ENCODE peak calls at places on chromosome 2, in nine cellular contexts. P is AG04450; J is left ventricle myocardium inferior; I is K562; Q is coronary artery; B is GM12878; E is ovary; X is dorsolateral prefrontal cortex; L is CD4-positive, alpha-beta T cell. D is an unnamed sample.

GRCh38 chr2:11578081-11578948 is 44.5 kb downstream of the GREB1 start:
- DNase-seq in L (no peak), P (no peak), X (no peak), Q (no peak), I (no peak), E (peak), J (no peak), B (no peak), D (no peak)

GRCh38 chr2:1704606-1705556 is 39.4 kb downstream of the PXDN start:
- DNase-seq in B (no peak), Q (no peak), J (no peak), X (no peak), L (no peak), P (no peak), I (no peak), E (no peak), D (no peak)

GRCh38 chr2:18410543-18410942 is 149.9 kb downstream of the RDH14 start:
- DNase-seq in X (no peak), L (no peak), Q (no peak), P (no peak), E (no peak), B (no peak), I (no peak), J (no peak), D (no peak)

GRCh38 chr2:236309669-236310029 is 45.4 kb upstream of the ASB18 start:
- DNase-seq in P (no peak), Q (no peak), J (no peak), E (no peak), B (no peak), X (peak), I (peak), L (no peak), D (peak)

GRCh38 chr2:43319541-43319940 is 93.1 kb upstream of the ZFP36L2 start:
- DNase-seq in P (no peak), E (no peak), J (no peak), L (no peak), Q (no peak), I (no peak), X (no peak), B (no peak), D (no peak)

GRCh38 chr2:16608661-16609643 is 56.7 kb downstream of the CYRIA start:
- DNase-seq in E (peak), J (peak), P (peak), L (peak), I (peak), B (peak), X (peak), Q (peak), D (peak)

GRCh38 chr2:213234641-213235040 is 49.6 kb upstream of the SPAG16 start:
- DNase-seq in E (no peak), B (no peak), L (no peak), Q (no peak), J (no peak), X (no peak), P (no peak), I (no peak), D (no peak)

GRCh38 chr2:230812041-230812440 is 52.7 kb upstream of the ITM2C start:
- DNase-seq in E (no peak), X (no peak), Q (no peak), L (no peak), J (no peak), P (no peak), I (no peak), B (no peak), D (no peak)

GRCh38 chr2:66574701-66575624 is 140.0 kb downstream of the MEIS1 start:
- DNase-seq in P (peak), X (peak), B (no peak), L (no peak), J (peak), I (peak), Q (peak), E (peak), D (peak)

GRCh38 chr2:73043279-73043678 is 28.2 kb downstream of the SFXN5 start:
- DNase-seq in P (no peak), X (peak), E (no peak), I (no peak), L (no peak), B (no peak), Q (no peak), J (no peak), D (no peak)

GRCh38 chr2:101986804-101987740 is 4.7 kb upstream of the IL1R2 start:
- DNase-seq in P (no peak), B (no peak), E (no peak), Q (no peak), X (no peak), J (no peak), I (no peak), L (no peak), D (no peak)

GRCh38 chr2:159090514-159091201 is 122.2 kb downstream of the TANC1 start:
- DNase-seq in B (peak), P (no peak), X (no peak), J (no peak), Q (no peak), L (no peak), I (no peak), E (no peak), D (peak)

GRCh38 chr2:37324786-37325624 is at the start of gene PRKD3:
- DNase-seq in X (no peak), J (peak), B (no peak), I (peak), Q (peak), L (peak), E (peak), P (no peak), D (peak)

GRCh38 chr2:113309655-113310387 is 31.1 kb upstream of the PAX8 start:
- DNase-seq in P (no peak), I (no peak), E (no peak), J (no peak), Q (no peak), L (no peak), X (no peak), B (no peak), D (no peak)

GRCh38 chr2:47359375-47359868 is 43.5 kb upstream of the MSH2 start:
- DNase-seq in B (no peak), E (no peak), X (no peak), I (peak), Q (no peak), J (no peak), P (no peak), L (no peak), D (no peak)

GRCh38 chr2:47650001-47650535 is 132.9 kb upstream of the MSH6 start:
- DNase-seq in Q (no peak), X (no peak), E (no peak), L (no peak), B (no peak), I (no peak), J (no peak), P (no peak), D (no peak)

GRCh38 chr2:223576873-223577272 is 25.3 kb downstream of the SCG2 start:
- DNase-seq in B (no peak), Q (no peak), J (no peak), L (no peak), I (peak), E (no peak), X (no peak), P (peak), D (peak)

GRCh38 chr2:140791802-140792201 is 1339.0 kb downstream of the LRP1B start:
- DNase-seq in I (no peak), X (no peak), E (no peak), P (no peak), J (no peak), Q (no peak), L (no peak), B (no peak), D (no peak)

GRCh38 chr2:74511104-74511989 is 2.9 kb upstream of the TLX2 start:
- DNase-seq in J (no peak), X (no peak), P (no peak), I (no peak), E (no peak), B (no peak), L (no peak), Q (no peak), D (no peak)

GRCh38 chr2:24360050-24360962 is at the start of gene ITSN2:
- DNase-seq in Q (peak), L (peak), P (no peak), I (peak), E (peak), J (peak), B (peak), X (peak), D (peak)

GRCh38 chr2:233764264-233764663 is 4.2 kb downstream of the UGT1A1 start:
- DNase-seq in B (no peak), L (no peak), X (no peak), E (no peak), P (peak), J (no peak), Q (no peak), I (no peak), D (peak)

GRCh38 chr2:42567806-42568429 is 514 bp upstream of the MTA3 start:
- DNase-seq in L (peak), Q (peak), J (no peak), E (peak), P (no peak), B (peak), X (peak), I (peak), D (no peak)

GRCh38 chr2:7625392-7626138 is 708.4 kb downstream of the RNF144A start:
- DNase-seq in B (peak), X (no peak), J (no peak), L (no peak), E (no peak), I (no peak), Q (no peak), P (no peak), D (no peak)

DNA sequence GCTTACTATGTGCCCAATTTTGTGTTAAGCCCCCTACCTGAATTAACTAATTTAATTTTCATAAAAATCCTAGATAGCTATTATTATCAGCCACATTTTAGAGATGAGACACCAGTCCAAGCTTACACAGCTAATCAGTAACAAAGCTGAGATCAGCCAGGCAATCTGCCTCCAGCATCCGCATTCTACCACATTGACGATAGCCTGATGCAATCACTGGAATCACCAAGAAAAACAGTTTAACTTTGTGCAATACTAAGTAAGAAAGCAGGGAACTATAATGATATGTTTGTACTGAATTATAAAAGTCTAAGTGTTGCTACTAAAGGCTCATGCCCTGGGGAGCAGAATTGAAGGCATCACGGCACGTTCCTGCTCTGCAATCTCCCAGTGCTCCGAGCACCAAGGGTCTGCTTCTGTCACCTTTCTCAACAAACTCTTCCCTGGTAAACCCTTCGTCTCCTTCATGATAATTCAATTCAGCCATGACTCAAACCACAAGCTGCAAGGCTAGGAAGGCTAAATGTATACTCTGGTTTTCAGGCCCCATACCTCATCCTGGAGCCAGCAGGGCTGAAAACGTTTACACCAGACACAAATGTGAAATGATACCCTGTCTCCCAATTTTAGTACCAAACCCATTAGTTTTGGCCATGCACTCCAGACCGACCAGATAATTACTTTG is 19.4 kb downstream of the KANSL3 start:
- DNase-seq in X (no peak), J (no peak), B (no peak), Q (no peak), L (no peak), E (no peak), I (no peak), P (no peak), D (peak)
- H3K27ac ChIP-seq in X (no peak), J (no peak), B (no peak), Q (peak), L (no peak), E (no peak), I (no peak), P (peak), D (no peak)

DNA sequence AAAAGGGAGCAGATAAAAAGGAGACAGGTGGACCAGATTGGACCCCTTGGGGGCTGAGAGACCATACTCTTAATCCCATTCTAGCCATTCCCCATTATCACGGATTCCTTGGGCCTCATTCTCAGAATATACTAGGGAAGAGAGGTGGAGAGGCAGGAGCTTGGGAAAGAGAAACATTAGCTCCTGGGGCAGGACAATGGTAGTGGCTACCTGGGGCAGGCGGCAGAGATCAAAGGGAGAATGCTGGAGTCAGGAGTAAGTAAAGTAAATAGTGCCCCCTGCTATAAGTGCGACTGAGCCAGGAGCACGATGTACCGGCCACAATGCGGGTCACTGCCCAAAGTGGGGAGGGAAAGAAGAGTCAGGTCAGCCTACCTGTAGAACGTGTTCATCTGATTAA is 20.4 kb upstream of the IHH start:
- DNase-seq in P (no peak), X (no peak), I (no peak), L (no peak), B (no peak), Q (no peak), E (no peak), J (no peak), D (no peak)
- H3K27ac ChIP-seq in P (no peak), X (no peak), I (no peak), L (no peak), B (no peak), Q (no peak), E (no peak), J (no peak), D (no peak)

GRCh38 chr2:196183172-196183473 is 11.7 kb upstream of the STK17B start:
- DNase-seq in L (no peak), I (no peak), J (no peak), B (no peak), Q (no peak), E (no peak), X (no peak), P (no peak), D (no peak)
- H3K27ac ChIP-seq in L (peak), I (no peak), J (no peak), B (peak), Q (no peak), E (no peak), X (no peak), P (no peak), D (no peak)

GRCh38 chr2:235170536-235171510 is 219.0 kb downstream of the SH3BP4 start:
- DNase-seq in B (no peak), P (peak), Q (no peak), X (no peak), I (no peak), J (no peak), E (no peak), L (no peak), D (peak)
- H3K27ac ChIP-seq in B (no peak), P (peak), Q (no peak), X (no peak), I (no peak), J (no peak), E (no peak), L (no peak), D (peak)

DNA sequence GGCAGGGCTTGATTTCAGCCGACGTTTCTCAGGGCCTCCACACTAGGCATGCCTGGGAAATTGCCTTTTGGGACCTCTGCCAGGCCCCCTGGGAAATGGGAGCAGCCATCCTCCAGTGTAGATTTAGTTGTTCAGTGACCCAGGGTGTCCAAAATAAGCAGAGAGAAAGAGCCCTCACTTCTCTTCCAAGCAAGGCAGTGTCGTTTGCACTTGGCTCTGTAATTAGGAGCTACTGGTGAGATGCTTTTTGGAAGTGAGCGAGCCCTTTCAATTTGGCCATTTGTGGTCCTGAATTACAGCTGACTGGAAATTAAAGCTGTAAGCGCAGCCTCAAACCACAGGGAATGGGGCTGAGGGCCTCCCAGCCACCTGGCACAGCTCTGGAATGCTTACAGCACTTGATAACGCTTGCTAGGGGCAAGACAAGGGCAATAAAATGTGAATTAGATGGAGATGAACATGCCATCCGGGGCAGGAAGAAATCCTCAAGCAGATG is 173.2 kb downstream of the UXS1 start:
- DNase-seq in E (peak), P (no peak), Q (no peak), X (peak), I (no peak), L (no peak), J (peak), B (no peak), D (peak)
- H3K27ac ChIP-seq in E (peak), P (peak), Q (peak), X (no peak), I (no peak), L (no peak), J (peak), B (no peak), D (no peak)

GRCh38 chr2:227759411-227760113 is 13.9 kb downstream of the SCYGR8 start:
- DNase-seq in X (no peak), J (no peak), Q (no peak), E (no peak), I (no peak), B (no peak), L (no peak), P (no peak), D (peak)
- H3K27ac ChIP-seq in X (no peak), J (no peak), Q (no peak), E (no peak), I (no peak), B (no peak), L (no peak), P (no peak), D (no peak)

GRCh38 chr2:100924122-100924519 is 78.0 kb upstream of the RPL31 start:
- DNase-seq in Q (no peak), L (no peak), B (no peak), X (no peak), E (no peak), I (no peak), P (no peak), J (no peak), D (peak)

GRCh38 chr2:100921685-100922161 is 80.4 kb upstream of the RPL31 start:
- DNase-seq in P (peak), Q (no peak), E (no peak), X (no peak), J (no peak), I (peak), L (no peak), B (no peak), D (peak)

GRCh38 chr2:100923461-100924020 is 78.5 kb upstream of the RPL31 start:
- DNase-seq in I (no peak), B (no peak), J (no peak), E (no peak), Q (peak), P (no peak), L (no peak), X (no peak), D (no peak)

GRCh38 chr2:100928235-100928634 is 73.9 kb upstream of the RPL31 start:
- DNase-seq in L (no peak), P (no peak), Q (peak), I (no peak), J (no peak), X (no peak), E (no peak), B (no peak), D (no peak)

GRCh38 chr2:100924520-100925451 is 77.3 kb upstream of the RPL31 start:
- DNase-seq in Q (peak), B (peak), E (no peak), P (peak), L (no peak), J (no peak), I (peak), X (no peak), D (peak)
- H3K27ac ChIP-seq in Q (peak), B (no peak), E (no peak), P (peak), L (no peak), J (peak), I (peak), X (peak), D (peak)

D was measured in astrocyte.